ENCODE peak calls at places on chromosomes 16 and 17, in ten cellular contexts. S is BE2C, N is endodermal cell, C is choroid plexus epithelial cell, B is heart left ventricle, V is adrenal gland, J is pancreas, X is HFF-Myc, H is adipocyte, K is Peyer's patch. Y is an unnamed sample.
A peak's percentile ranks its signal among the peaks of the same experiment; 100 is the strongest.

GRCh38 chr17:266701-267656 is 85.5 kb upstream of the DOC2B start:
- DNase-seq in X (no peak), H (no peak), J (peak; percentile 10), S (no peak), B (peak; percentile 74), K (peak; percentile 10), N (peak; percentile 51), C (peak; percentile 2), V (peak; percentile 14), Y (no peak)

GRCh38 chr17:3885970-3886369 is 6.9 kb downstream of the CAMKK1 start:
- DNase-seq in B (no peak), X (no peak), S (no peak), V (peak; percentile 74), K (no peak), J (no peak), H (peak; percentile 59), N (peak; percentile 85), C (peak; percentile 90), Y (peak; percentile 62)

GRCh38 chr17:7582401-7583252 is 1.0 kb upstream of the MPDU1 start:
- DNase-seq in J (peak; percentile 63), H (no peak), C (no peak), N (peak; percentile 57), B (no peak), V (peak; percentile 63), S (no peak), X (no peak), K (no peak), Y (no peak)

GRCh38 chr17:75266315-75267145 is 4.5 kb downstream of the MIF4GD start:
- DNase-seq in S (no peak), J (no peak), B (no peak), X (no peak), C (no peak), N (no peak), K (no peak), V (no peak), H (no peak), Y (no peak)

GRCh38 chr16:17224859-17225258 is 245.9 kb downstream of the XYLT1 start:
- DNase-seq in V (peak; percentile 90), H (peak; percentile 73), K (peak; percentile 29), S (no peak), N (no peak), X (peak; percentile 52), B (peak; percentile 38), C (peak; percentile 1), J (peak; percentile 75), Y (peak; percentile 75)

GRCh38 chr17:8681175-8681949 is 50.8 kb upstream of the MYH10 start:
- DNase-seq in X (peak; percentile 68), H (peak; percentile 91), S (peak; percentile 30), N (no peak), V (no peak), J (no peak), B (peak; percentile 35), K (no peak), C (peak; percentile 56), Y (no peak)

GRCh38 chr17:17971431-17972125 is 622 bp downstream of the TOM1L2 start:
- DNase-seq in H (peak; percentile 57), C (no peak), V (peak; percentile 63), B (peak; percentile 72), S (no peak), X (no peak), J (peak; percentile 45), K (no peak), N (no peak), Y (peak; percentile 41)

GRCh38 chr17:17439971-17440843 is 36.6 kb upstream of the MED9 start:
- DNase-seq in H (peak; percentile 16), K (peak; percentile 73), N (peak; percentile 97), C (peak; percentile 65), S (peak; percentile 64), X (no peak), V (peak; percentile 52), J (peak; percentile 71), B (peak; percentile 39), Y (peak; percentile 58)

GRCh38 chr16:50151744-50152143 is 1.4 kb upstream of the TENT4B start:
- DNase-seq in V (no peak), J (no peak), C (no peak), K (no peak), N (no peak), S (no peak), X (no peak), B (no peak), H (no peak), Y (no peak)

GRCh38 chr16:81445143-81445922 is 725 bp downstream of the CMIP start:
- DNase-seq in V (peak; percentile 49), B (no peak), S (peak; percentile 47), C (peak; percentile 44), K (peak; percentile 42), N (peak; percentile 77), H (peak; percentile 67), X (no peak), J (peak; percentile 58), Y (no peak)

GRCh38 chr17:7755095-7755890 is 37.7 kb downstream of the DNAH2 start:
- DNase-seq in H (no peak), N (peak; percentile 67), C (no peak), V (no peak), B (no peak), X (no peak), S (no peak), J (no peak), K (no peak), Y (no peak)

GRCh38 chr16:73082608-73083007 is 34.7 kb upstream of the ZFHX3 start:
- DNase-seq in S (no peak), C (peak; percentile 94), B (no peak), H (peak; percentile 90), V (peak; percentile 57), J (no peak), K (no peak), N (no peak), X (peak; percentile 79), Y (peak; percentile 91)

GRCh38 chr16:69166946-69167930 is 19.7 kb upstream of the SNTB2 start:
- DNase-seq in S (no peak), C (no peak), V (no peak), K (no peak), X (no peak), H (no peak), N (no peak), J (no peak), B (no peak), Y (no peak)

DNA sequence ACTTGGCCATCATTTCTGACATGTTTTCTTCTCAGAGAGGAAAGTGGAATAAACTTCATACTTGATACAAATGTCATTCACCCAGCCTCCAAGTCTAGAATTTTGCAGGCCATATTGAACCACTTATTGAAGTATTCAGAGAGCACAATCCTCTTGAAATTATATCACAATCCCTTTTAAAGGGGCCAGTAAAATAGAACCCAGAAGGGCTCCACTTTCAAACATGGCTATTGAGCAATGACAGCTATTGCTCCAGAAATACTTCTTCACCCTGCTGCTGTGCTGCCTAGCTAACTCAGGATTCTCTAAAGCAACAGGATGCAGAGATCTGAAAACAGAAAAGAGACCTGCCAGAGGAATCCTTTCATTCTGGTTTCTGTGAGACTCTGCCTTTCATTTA is 275.0 kb upstream of the CDH5 start:
- DNase-seq in K (no peak), X (no peak), C (peak; percentile 60), J (no peak), N (no peak), V (no peak), S (no peak), H (peak; percentile 92), B (no peak), Y (peak; percentile 56)
- H3K4me3 ChIP-seq in K (no peak overlapping the region), X (no peak overlapping the region), C (no peak overlapping the region), J (no peak overlapping the region), N (no peak overlapping the region), V (no peak overlapping the region), S (no peak overlapping the region), H (no peak overlapping the region), B (no peak overlapping the region), Y (no peak overlapping the region)

DNA sequence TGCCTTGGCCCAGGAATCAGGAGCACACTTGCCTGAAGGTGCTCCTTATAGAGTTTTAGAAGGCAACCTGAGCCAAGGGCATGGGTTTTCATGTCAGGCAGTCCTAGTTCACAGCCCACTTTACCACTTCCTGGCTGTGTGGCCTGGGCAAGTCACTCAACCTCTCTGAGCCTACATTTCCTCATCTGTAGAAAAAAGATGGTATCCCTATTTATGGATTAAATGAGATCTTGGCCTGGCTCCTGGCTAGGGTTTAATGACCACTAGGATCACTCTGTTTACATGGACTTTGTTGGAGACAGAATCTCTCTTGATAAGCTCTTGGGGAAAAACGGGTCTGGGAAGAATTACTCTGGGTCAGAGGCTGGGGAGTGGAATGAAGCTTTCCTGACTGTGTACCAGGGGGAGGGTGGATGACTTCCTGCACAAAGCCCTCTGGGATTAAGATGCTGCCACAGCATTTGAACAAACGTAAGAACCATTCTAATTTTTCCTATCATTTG is 2.3 kb downstream of the MT2A start:
- DNase-seq in S (no peak), N (no peak), C (peak; percentile 63), V (no peak), J (no peak), K (no peak), X (no peak), B (no peak), H (peak; percentile 62), Y (peak; percentile 46)
- H3K4me3 ChIP-seq in S (no peak overlapping the region), N (no peak overlapping the region), C (peak overlapping the region; percentile 87), V (no peak overlapping the region), J (no peak overlapping the region), K (peak overlapping the region; percentile 66), X (peak overlapping the region; percentile 94), B (peak overlapping the region; percentile 68), H (peak overlapping the region; percentile 92), Y (no peak overlapping the region)

GRCh38 chr17:41849251-41849990 is 11.8 kb downstream of the KLHL10 start:
- DNase-seq in B (no peak), V (no peak), X (no peak), N (no peak), H (no peak), K (no peak), S (no peak), J (no peak), C (no peak), Y (no peak)
- H3K4me3 ChIP-seq in B (no peak overlapping the region), V (no peak overlapping the region), X (no peak overlapping the region), N (no peak overlapping the region), H (no peak overlapping the region), K (no peak overlapping the region), S (no peak overlapping the region), J (no peak overlapping the region), C (no peak overlapping the region), Y (no peak overlapping the region)

GRCh38 chr16:67962135-67962534 is 6.3 kb downstream of the SLC12A4 start:
- DNase-seq in H (no peak), J (no peak), N (no peak), S (no peak), V (no peak), K (no peak), B (no peak), X (no peak), C (no peak), Y (no peak)

GRCh38 chr16:67961551-67961957 is 6.9 kb downstream of the SLC12A4 start:
- DNase-seq in N (no peak), J (peak; percentile 97), K (no peak), X (no peak), V (no peak), S (peak; percentile 88), H (no peak), C (no peak), B (peak; percentile 60), Y (no peak)

GRCh38 chr16:67964477-67965131 is 3.8 kb downstream of the SLC12A4 start:
- DNase-seq in V (no peak), C (no peak), B (no peak), X (no peak), J (no peak), N (no peak), H (no peak), K (no peak), S (no peak), Y (no peak)

GRCh38 chr16:67965668-67966548 is 2.5 kb downstream of the SLC12A4 start:
- DNase-seq in N (no peak), H (peak; percentile 21), K (no peak), S (no peak), X (no peak), J (no peak), B (no peak), V (no peak), C (peak; percentile 48), Y (no peak)

GRCh38 chr16:67963325-67964321 is 4.8 kb downstream of the SLC12A4 start:
- DNase-seq in N (peak; percentile 65), B (peak; percentile 51), V (no peak), J (no peak), X (no peak), K (no peak), C (peak; percentile 26), S (no peak), H (peak; percentile 33), Y (peak; percentile 52)
- H3K4me3 ChIP-seq in N (no peak overlapping the region), B (peak overlapping the region; percentile 5), V (no peak overlapping the region), J (no peak overlapping the region), X (no peak overlapping the region), K (no peak overlapping the region), C (peak overlapping the region; percentile 34), S (no peak overlapping the region), H (no peak overlapping the region), Y (no peak overlapping the region)

Y was measured in cardiac muscle cell.